ENCODE peak calls at places on chromosomes 4 and X, in seven cellular contexts. D, Y, H, U, K, V and S are unnamed samples. For H3K4me1, the result is how much of the 10 kb centered on the place peaks cover.

GRCh38 chrX:22097295-22097694 is 65.2 kb downstream of the PHEX start:
- DNase-seq in U (no peak), Y (no peak), K (no peak), H (no peak), V (peak), D (peak), S (no peak)

GRCh38 chrX:135433531-135434257 is 11.9 kb downstream of the SMIM10L2A start:
- DNase-seq in D (no peak), K (no peak), Y (no peak), U (no peak), H (no peak), V (no peak), S (no peak)

GRCh38 chrX:71256051-71256450 is 2.1 kb upstream of the ZMYM3 start:
- DNase-seq in D (peak), K (no peak), Y (no peak), H (no peak), V (no peak), U (no peak), S (no peak)

GRCh38 chr4:72631296-72631695 is 62.3 kb upstream of the ADAMTS3 start:
- DNase-seq in K (no peak), H (no peak), U (peak), D (peak), V (peak), Y (no peak), S (peak)

GRCh38 chr4:112516401-112517066 is 554 bp upstream of the NEUROG2 start:
- DNase-seq in V (no peak), Y (no peak), U (no peak), K (no peak), D (no peak), H (no peak), S (no peak)

GRCh38 chr4:38180456-38180855 is 220.3 kb downstream of the PTTG2 start:
- DNase-seq in Y (no peak), V (peak), K (no peak), D (no peak), U (no peak), H (no peak), S (no peak)

GRCh38 chrX:70402721-70403120 is 20.4 kb upstream of the GDPD2 start:
- DNase-seq in Y (no peak), K (no peak), V (no peak), D (no peak), H (no peak), U (no peak), S (no peak)

GRCh38 chr4:22552802-22553201 is 36.9 kb upstream of the ADGRA3 start:
- DNase-seq in V (peak), H (no peak), Y (no peak), K (no peak), D (peak), U (no peak), S (no peak)

GRCh38 chr4:81166431-81166830 is 48.6 kb downstream of the PRKG2 start:
- DNase-seq in U (no peak), H (no peak), Y (no peak), K (no peak), V (peak), D (peak), S (no peak)

GRCh38 chrX:54820737-54821136 is 13.2 kb downstream of the MAGED2 start:
- DNase-seq in U (no peak), V (no peak), K (no peak), H (no peak), D (no peak), Y (no peak), S (no peak)

GRCh38 chr4:55729306-55730142 is 90.1 kb upstream of the EXOC1L start:
- DNase-seq in U (no peak), V (no peak), K (no peak), D (no peak), H (peak), Y (no peak), S (no peak)

DNA sequence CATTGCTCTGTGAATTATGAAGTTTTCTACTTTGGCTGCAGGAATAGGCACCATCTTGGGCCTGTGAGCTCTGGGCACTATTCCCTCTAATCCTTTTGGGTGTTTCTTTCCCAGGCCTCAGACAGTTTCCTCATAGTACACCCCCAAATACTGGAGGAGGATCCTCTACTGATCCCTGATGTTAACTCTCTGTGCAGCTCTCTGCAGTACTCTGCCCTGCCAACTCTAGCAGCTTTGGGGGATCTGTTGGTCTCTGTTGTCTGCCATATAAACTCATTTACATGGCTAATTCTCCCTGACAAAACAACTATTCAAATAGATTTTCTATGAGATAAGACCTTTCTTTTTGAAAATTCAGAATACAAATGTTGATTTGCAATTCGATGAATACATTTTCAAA is 29.9 kb downstream of the USP53 start:
- DNase-seq in U (no peak), Y (no peak), K (no peak), H (no peak), V (no peak), D (no peak), S (no peak)
- H3K4me1 ChIP-seq in U (under half), Y (under half), K (under half), H (under half), V (under half), D (under half), S (under half)

GRCh38 chr4:182325848-182326255 is 82.7 kb downstream of the TENM3 start:
- DNase-seq in U (peak), Y (no peak), D (no peak), V (no peak), H (no peak), K (no peak), S (no peak)
- H3K4me3 ChIP-seq in U (no peak), Y (no peak), D (no peak), V (no peak), H (no peak), K (no peak), S (no peak)

DNA sequence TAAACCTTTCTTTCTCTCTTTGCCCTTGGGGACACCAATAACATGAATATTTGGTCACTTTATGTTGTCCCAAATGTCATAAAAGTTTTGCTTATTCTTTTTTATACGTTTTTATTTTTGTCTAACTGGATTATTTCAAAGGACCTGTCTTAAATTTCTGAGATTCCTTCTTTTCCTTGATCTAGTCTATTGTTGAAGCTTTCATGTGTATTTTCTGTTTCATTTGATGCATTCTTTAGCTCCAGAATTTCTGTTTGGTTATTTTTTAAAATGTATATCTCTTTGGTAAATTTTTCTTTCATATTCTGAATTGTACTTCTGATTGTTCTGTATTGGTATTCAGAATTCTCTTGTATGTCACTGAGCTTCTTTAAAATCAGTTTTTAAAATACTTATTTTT is 88.3 kb downstream of the PTCHD1 start:
- DNase-seq in D (no peak), V (no peak), U (no peak), Y (no peak), H (no peak), K (no peak), S (no peak)
- H3K4me1 ChIP-seq in D (under half), V (under half), U (under half), Y (under half), H (under half), K (under half), S (under half)

GRCh38 chr4:176791591-176792347 is 953 bp downstream of the VEGFC start:
- DNase-seq in V (peak), H (no peak), U (peak), D (no peak), K (no peak), Y (no peak), S (no peak)

GRCh38 chr4:176792348-176793059 is at the start of gene VEGFC:
- DNase-seq in Y (no peak), U (peak), H (peak), K (no peak), D (no peak), V (peak), S (peak)

GRCh38 chr4:176788971-176789370 is 3.8 kb downstream of the VEGFC start:
- DNase-seq in U (no peak), V (peak), K (no peak), D (no peak), Y (no peak), H (no peak), S (no peak)

GRCh38 chr4:176789955-176790354 is 2.8 kb downstream of the VEGFC start:
- DNase-seq in Y (no peak), K (no peak), D (peak), H (no peak), U (no peak), V (peak), S (no peak)

GRCh38 chr4:176790398-176790797 is 2.3 kb downstream of the VEGFC start:
- DNase-seq in K (no peak), H (no peak), U (no peak), Y (no peak), V (peak), D (no peak), S (no peak)
- H3K4me3 ChIP-seq in K (no peak), H (no peak), U (no peak), Y (peak), V (peak), D (peak), S (no peak)